ENCODE peak calls at places on chromosomes 16 and 17, in six cellular contexts. One of them, this sample, is unnamed.

GRCh38 chr17:19703106-19703775 is 13.1 kb downstream of the SLC47A2 start:
- DNase-seq in prostate gland: no peak
- DNase-seq in gastrocnemius medialis: no peak
- DNase-seq in IMR-90: no peak
- DNase-seq in tibial nerve: no peak
- DNase-seq in A549: no peak
- DNase-seq in this sample: no peak

GRCh38 chr17:42782402-42783061 is 2.1 kb downstream of the WNK4 start:
- DNase-seq in prostate gland: no peak
- DNase-seq in tibial nerve: no peak
- DNase-seq in IMR-90: no peak
- DNase-seq in gastrocnemius medialis: no peak
- DNase-seq in A549: no peak
- DNase-seq in this sample: no peak

GRCh38 chr16:30615358-30616076 is 5.3 kb upstream of the ZNF689 start:
- DNase-seq in gastrocnemius medialis: peak; percentile 35
- DNase-seq in tibial nerve: peak; percentile 28
- DNase-seq in A549: peak; percentile 80
- DNase-seq in prostate gland: peak; percentile 54
- DNase-seq in IMR-90: peak; percentile 8
- DNase-seq in this sample: peak; percentile 87

GRCh38 chr17:16425698-16426659 is 10.6 kb downstream of the TRPV2 start:
- DNase-seq in prostate gland: no peak
- DNase-seq in gastrocnemius medialis: no peak
- DNase-seq in tibial nerve: no peak
- DNase-seq in A549: no peak
- DNase-seq in IMR-90: no peak
- DNase-seq in this sample: no peak

GRCh38 chr17:19592316-19592715 is 56.2 kb upstream of the ALDH3A2 start:
- DNase-seq in A549: no peak
- DNase-seq in IMR-90: no peak
- DNase-seq in gastrocnemius medialis: no peak
- DNase-seq in tibial nerve: no peak
- DNase-seq in prostate gland: no peak
- DNase-seq in this sample: no peak

GRCh38 chr17:2238432-2239169 is 65.0 kb downstream of the SMG6 start:
- DNase-seq in A549: no peak
- DNase-seq in prostate gland: peak; percentile 45
- DNase-seq in tibial nerve: no peak
- DNase-seq in gastrocnemius medialis: peak; percentile 74
- DNase-seq in IMR-90: no peak
- DNase-seq in this sample: no peak

GRCh38 chr17:39677581-39678339 is 9.5 kb downstream of the PNMT start:
- DNase-seq in tibial nerve: no peak
- DNase-seq in A549: no peak
- DNase-seq in gastrocnemius medialis: peak; percentile 94
- DNase-seq in IMR-90: no peak
- DNase-seq in prostate gland: no peak
- DNase-seq in this sample: peak; percentile 68

GRCh38 chr16:8522757-8523156 is 67.6 kb downstream of the TMEM114 start:
- DNase-seq in gastrocnemius medialis: no peak
- DNase-seq in prostate gland: no peak
- DNase-seq in A549: no peak
- DNase-seq in tibial nerve: no peak
- DNase-seq in IMR-90: no peak
- DNase-seq in this sample: no peak

GRCh38 chr17:67390646-67391480 is 13.8 kb downstream of the PITPNC1 start:
- DNase-seq in gastrocnemius medialis: peak; percentile 23
- DNase-seq in tibial nerve: no peak
- DNase-seq in A549: peak; percentile 42
- DNase-seq in IMR-90: peak; percentile 99
- DNase-seq in prostate gland: peak; percentile 76
- DNase-seq in this sample: peak; percentile 80

GRCh38 chr16:726438-727290 is at the start of the genes CCDC78 and HAGHL:
- DNase-seq in prostate gland: peak; percentile 39
- DNase-seq in gastrocnemius medialis: no peak
- DNase-seq in tibial nerve: no peak
- DNase-seq in A549: no peak
- DNase-seq in IMR-90: peak; percentile 34
- DNase-seq in this sample: peak; percentile 93

GRCh38 chr16:72172105-72173034 is at the start of gene PMFBP1:
- DNase-seq in gastrocnemius medialis: peak; percentile 13
- DNase-seq in prostate gland: no peak
- DNase-seq in IMR-90: peak; percentile 59
- DNase-seq in A549: peak; percentile 3
- DNase-seq in tibial nerve: peak; percentile 56
- DNase-seq in this sample: no peak

GRCh38 chr17:17236295-17237025 is 508 bp downstream of the FLCN start:
- DNase-seq in tibial nerve: peak; percentile 15
- DNase-seq in prostate gland: no peak
- DNase-seq in gastrocnemius medialis: peak; percentile 88
- DNase-seq in A549: peak; percentile 44
- DNase-seq in IMR-90: peak; percentile 31
- DNase-seq in this sample: no peak

GRCh38 chr16:47705268-47705667 is 244.1 kb downstream of the PHKB start:
- DNase-seq in prostate gland: no peak
- DNase-seq in tibial nerve: no peak
- DNase-seq in gastrocnemius medialis: no peak
- DNase-seq in A549: no peak
- DNase-seq in IMR-90: peak; percentile 15
- DNase-seq in this sample: no peak

GRCh38 chr16:24070851-24071250 is 185.3 kb upstream of the CACNG3 start:
- DNase-seq in prostate gland: no peak
- DNase-seq in gastrocnemius medialis: no peak
- DNase-seq in A549: peak; percentile 65
- DNase-seq in IMR-90: peak; percentile 22
- DNase-seq in tibial nerve: no peak
- DNase-seq in this sample: no peak

GRCh38 chr17:16491131-16491702 is 776 bp downstream of the LRRC75A start:
- DNase-seq in tibial nerve: no peak
- DNase-seq in A549: no peak
- DNase-seq in prostate gland: no peak
- DNase-seq in gastrocnemius medialis: no peak
- DNase-seq in IMR-90: no peak
- DNase-seq in this sample: peak; percentile 83

GRCh38 chr17:52140601-52141000 is 17.9 kb downstream of the CA10 start:
- DNase-seq in IMR-90: no peak
- DNase-seq in prostate gland: no peak
- DNase-seq in A549: no peak
- DNase-seq in tibial nerve: no peak
- DNase-seq in gastrocnemius medialis: no peak
- DNase-seq in this sample: no peak

GRCh38 chr16:57645691-57646387 is 17.4 kb downstream of the ADGRG1 start:
- DNase-seq in gastrocnemius medialis: peak; percentile 19
- DNase-seq in IMR-90: peak; percentile 52
- DNase-seq in A549: no peak
- DNase-seq in prostate gland: no peak
- DNase-seq in tibial nerve: no peak
- DNase-seq in this sample: no peak

GRCh38 chr17:48247038-48247437 is 139.5 kb downstream of the SNX11 start:
- DNase-seq in A549: peak; percentile 24
- DNase-seq in IMR-90: no peak
- DNase-seq in gastrocnemius medialis: no peak
- DNase-seq in tibial nerve: no peak
- DNase-seq in prostate gland: no peak
- DNase-seq in this sample: no peak

GRCh38 chr16:88591577-88592021 is 21.4 kb downstream of the ZC3H18 start:
- DNase-seq in IMR-90: peak; percentile 8
- DNase-seq in A549: no peak
- DNase-seq in gastrocnemius medialis: peak; percentile 45
- DNase-seq in prostate gland: no peak
- DNase-seq in tibial nerve: peak; percentile 16
- DNase-seq in this sample: no peak

GRCh38 chr17:29645516-29646051 is 22.9 kb upstream of the CORO6 start:
- DNase-seq in tibial nerve: peak; percentile 89
- DNase-seq in prostate gland: peak; percentile 69
- DNase-seq in A549: no peak
- DNase-seq in gastrocnemius medialis: peak; percentile 97
- DNase-seq in IMR-90: peak; percentile 82
- DNase-seq in this sample: no peak

GRCh38 chr16:66007717-66008116 is 358.8 kb upstream of the CDH5 start:
- DNase-seq in tibial nerve: no peak
- DNase-seq in A549: no peak
- DNase-seq in IMR-90: peak; percentile 93
- DNase-seq in prostate gland: no peak
- DNase-seq in gastrocnemius medialis: no peak
- DNase-seq in this sample: no peak

GRCh38 chr17:77885678-77886386 is 72.7 kb upstream of the TNRC6C start:
- DNase-seq in tibial nerve: no peak
- DNase-seq in prostate gland: no peak
- DNase-seq in A549: no peak
- DNase-seq in IMR-90: no peak
- DNase-seq in gastrocnemius medialis: no peak
- DNase-seq in this sample: no peak

GRCh38 chr17:17523001-17523713 is 27.0 kb upstream of the RASD1 start:
- DNase-seq in tibial nerve: no peak
- DNase-seq in A549: no peak
- DNase-seq in gastrocnemius medialis: no peak
- DNase-seq in prostate gland: no peak
- DNase-seq in IMR-90: no peak
- DNase-seq in this sample: no peak

GRCh38 chr17:3845361-3845753 is 689 bp downstream of the NCBP3 start:
- DNase-seq in IMR-90: no peak
- DNase-seq in tibial nerve: no peak
- DNase-seq in prostate gland: no peak
- DNase-seq in gastrocnemius medialis: no peak
- DNase-seq in A549: peak; percentile 53
- DNase-seq in this sample: no peak

GRCh38 chr17:16470302-16470701 is 21.7 kb downstream of the LRRC75A start:
- DNase-seq in IMR-90: no peak
- DNase-seq in tibial nerve: no peak
- DNase-seq in gastrocnemius medialis: no peak
- DNase-seq in A549: no peak
- DNase-seq in prostate gland: no peak
- DNase-seq in this sample: no peak

GRCh38 chr16:84484579-84485254 is 19.7 kb downstream of the MEAK7 start:
- DNase-seq in A549: peak; percentile 47
- DNase-seq in gastrocnemius medialis: no peak
- DNase-seq in tibial nerve: peak; percentile 80
- DNase-seq in prostate gland: peak; percentile 65
- DNase-seq in IMR-90: peak; percentile 74
- DNase-seq in this sample: peak; percentile 72

GRCh38 chr17:1590031-1590746 is 27.6 kb upstream of the PITPNA start:
- DNase-seq in gastrocnemius medialis: peak; percentile 98
- DNase-seq in A549: peak; percentile 99
- DNase-seq in IMR-90: peak; percentile 90
- DNase-seq in tibial nerve: peak; percentile 40
- DNase-seq in prostate gland: no peak
- DNase-seq in this sample: no peak

GRCh38 chr17:42179911-42180410 is 981 bp downstream of the KCNH4 start:
- DNase-seq in IMR-90: peak; percentile 30
- DNase-seq in A549: no peak
- DNase-seq in gastrocnemius medialis: no peak
- DNase-seq in tibial nerve: no peak
- DNase-seq in prostate gland: peak; percentile 16
- DNase-seq in this sample: no peak

GRCh38 chr16:1944612-1945199 is 1.7 kb upstream of the MSRB1 start:
- DNase-seq in A549: no peak
- DNase-seq in prostate gland: no peak
- DNase-seq in tibial nerve: no peak
- DNase-seq in gastrocnemius medialis: no peak
- DNase-seq in IMR-90: no peak
- DNase-seq in this sample: peak; percentile 73

GRCh38 chr17:37212184-37212583 is 163.6 kb upstream of the C17orf78 start:
- DNase-seq in prostate gland: no peak
- DNase-seq in IMR-90: no peak
- DNase-seq in tibial nerve: no peak
- DNase-seq in gastrocnemius medialis: no peak
- DNase-seq in A549: no peak
- DNase-seq in this sample: no peak

GRCh38 chr16:85637808-85638186 is 24.7 kb downstream of the GSE1 start:
- DNase-seq in A549: no peak
- DNase-seq in tibial nerve: no peak
- DNase-seq in IMR-90: no peak
- DNase-seq in prostate gland: no peak
- DNase-seq in gastrocnemius medialis: no peak
- DNase-seq in this sample: no peak

GRCh38 chr17:44219126-44219635 is 294 bp downstream of the UBTF start:
- DNase-seq in prostate gland: peak; percentile 42
- DNase-seq in gastrocnemius medialis: peak; percentile 62
- DNase-seq in A549: peak; percentile 74
- DNase-seq in tibial nerve: no peak
- DNase-seq in IMR-90: peak; percentile 65
- DNase-seq in this sample: no peak
- TF ChIP-seq POLR2A in prostate gland: no peak
- TF ChIP-seq POLR2A in gastrocnemius medialis: peak; percentile 56
- TF ChIP-seq POLR2A in A549: no peak
- TF ChIP-seq POLR2A in tibial nerve: no peak
- TF ChIP-seq POLR2A in IMR-90: peak; percentile 57
- TF ChIP-seq POLR2A in this sample: no peak

GRCh38 chr17:74873874-74874614 is 1.2 kb upstream of the FDXR start:
- DNase-seq in A549: peak; percentile 78
- DNase-seq in IMR-90: no peak
- DNase-seq in gastrocnemius medialis: no peak
- DNase-seq in prostate gland: no peak
- DNase-seq in tibial nerve: no peak
- DNase-seq in this sample: no peak
- TF ChIP-seq POLR2A in A549: no peak
- TF ChIP-seq POLR2A in IMR-90: no peak
- TF ChIP-seq POLR2A in gastrocnemius medialis: no peak
- TF ChIP-seq POLR2A in prostate gland: no peak
- TF ChIP-seq POLR2A in tibial nerve: no peak
- TF ChIP-seq POLR2A in this sample: no peak

GRCh38 chr17:45584092-45585036 is 93.8 kb upstream of the PLEKHM1 start:
- DNase-seq in tibial nerve: peak; percentile 30
- DNase-seq in A549: peak; percentile 84
- DNase-seq in gastrocnemius medialis: peak; percentile 48
- DNase-seq in IMR-90: peak; percentile 36
- DNase-seq in prostate gland: peak; percentile 79
- DNase-seq in this sample: peak; percentile 98
- TF ChIP-seq POLR2A in tibial nerve: no peak
- TF ChIP-seq POLR2A in A549: peak; percentile 47
- TF ChIP-seq POLR2A in gastrocnemius medialis: peak; percentile 35
- TF ChIP-seq POLR2A in IMR-90: no peak
- TF ChIP-seq POLR2A in prostate gland: peak; percentile 67
- TF ChIP-seq POLR2A in this sample: no peak

DNA sequence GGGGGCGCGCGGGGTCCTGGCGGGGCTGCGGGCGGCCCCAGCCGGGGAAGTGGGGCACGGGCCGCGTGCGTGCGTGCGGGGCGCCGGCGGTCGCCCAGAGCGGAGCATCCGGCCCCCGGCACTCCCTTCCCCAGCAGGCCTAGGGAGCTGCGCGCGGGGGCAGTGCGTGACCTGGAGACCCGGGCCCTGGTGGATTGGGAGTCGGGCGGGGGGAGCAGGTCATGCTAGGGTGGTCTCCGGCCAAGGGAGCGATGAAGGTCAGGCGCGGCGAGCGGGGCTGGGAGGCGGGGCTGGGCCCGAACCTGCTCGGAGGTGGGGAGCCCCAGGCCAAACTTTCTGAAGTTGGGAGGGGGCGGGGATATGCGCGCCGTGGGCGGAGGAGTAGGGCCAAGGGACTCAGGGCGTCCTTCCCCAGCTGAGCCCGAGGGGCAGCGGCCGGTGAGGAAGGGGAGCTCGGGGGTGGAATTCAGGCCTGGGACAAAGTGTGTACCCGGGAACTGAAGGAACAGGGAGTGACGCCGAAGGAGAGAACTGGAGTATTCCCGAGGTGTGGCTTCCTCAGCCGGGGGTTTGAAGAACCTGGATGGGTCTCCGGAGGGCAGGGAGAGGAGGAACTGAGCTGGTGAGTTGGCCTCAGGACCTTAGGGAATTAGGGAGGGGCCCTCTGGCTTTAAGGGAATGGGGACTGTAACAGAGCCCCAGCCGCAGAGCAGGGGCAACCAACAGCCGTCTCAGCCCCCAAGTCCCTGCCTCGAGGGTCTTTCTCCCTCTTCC is 574 bp downstream of the XYLT2 start:
- DNase-seq in prostate gland: peak; percentile 38
- DNase-seq in tibial nerve: no peak
- DNase-seq in A549: peak; percentile 60
- DNase-seq in IMR-90: no peak
- DNase-seq in gastrocnemius medialis: peak; percentile 33
- DNase-seq in this sample: no peak
- TF ChIP-seq POLR2A in prostate gland: no peak
- TF ChIP-seq POLR2A in tibial nerve: no peak
- TF ChIP-seq POLR2A in A549: no peak
- TF ChIP-seq POLR2A in IMR-90: peak; percentile 9
- TF ChIP-seq POLR2A in gastrocnemius medialis: no peak
- TF ChIP-seq POLR2A in this sample: no peak

This sample was measured in spleen.